ENCODE peak calls at places on chromosomes 16 and 17, in four cellular contexts. Y is uterus, P is MM.1S, E is Peyer's patch. J is an unnamed sample.

GRCh38 chr16:57374067-57374534 is 1.8 kb downstream of the CX3CL1 start:
- DNase-seq in Y (peak; percentile 60), P (no peak), E (no peak), J (no peak)

GRCh38 chr17:40378966-40379365 is 14.4 kb upstream of the GJD3 start:
- DNase-seq in Y (no peak), P (no peak), E (no peak), J (no peak)

GRCh38 chr16:81608515-81609209 is 164.1 kb downstream of the CMIP start:
- DNase-seq in Y (no peak), P (no peak), E (no peak), J (no peak)

GRCh38 chr16:14003119-14003570 is 68.0 kb upstream of the MRTFB start:
- DNase-seq in Y (peak; percentile 68), P (no peak), E (no peak), J (no peak)

GRCh38 chr17:80577876-80578275 is 33.2 kb downstream of the RPTOR start:
- DNase-seq in Y (no peak), P (no peak), E (no peak), J (no peak)

GRCh38 chr17:35130392-35130791 is 9.0 kb downstream of the FNDC8 start:
- DNase-seq in Y (no peak), P (no peak), E (no peak), J (no peak)

GRCh38 chr16:59527206-59527997 is 793.3 kb upstream of the GOT2 start:
- DNase-seq in Y (no peak), P (no peak), E (no peak), J (no peak)

GRCh38 chr16:27994686-27995085 is 68.8 kb downstream of the GSG1L start:
- DNase-seq in Y (no peak), P (no peak), E (no peak), J (no peak)

GRCh38 chr17:29615048-29615385 is 7.7 kb downstream of the CORO6 start:
- DNase-seq in Y (peak; percentile 37), P (no peak), E (no peak), J (no peak)

GRCh38 chr17:7932949-7933348 is 943 bp downstream of the CNTROB start:
- DNase-seq in Y (peak; percentile 45), P (no peak), E (peak; percentile 59), J (peak; percentile 23)

GRCh38 chr16:303760-304505 is 21.0 kb downstream of the PDIA2 start:
- DNase-seq in Y (no peak), P (no peak), E (no peak), J (no peak)

GRCh38 chr16:31476305-31477219 is 4.6 kb downstream of the TGFB1I1 start:
- DNase-seq in Y (no peak), P (peak; percentile 59), E (peak; percentile 97), J (peak; percentile 64)

GRCh38 chr17:41885733-41886132 is 20.5 kb upstream of the KLHL11 start:
- DNase-seq in Y (no peak), P (no peak), E (no peak), J (no peak)

GRCh38 chr17:39653662-39654331 is 11.4 kb upstream of the TCAP start:
- DNase-seq in Y (no peak), P (peak; percentile 52), E (peak; percentile 82), J (no peak)

GRCh38 chr17:68468334-68468733 is 11.0 kb upstream of the WIPI1 start:
- DNase-seq in Y (no peak), P (no peak), E (no peak), J (no peak)

GRCh38 chr17:36132421-36132831 is 28.8 kb downstream of the CCL4 start:
- DNase-seq in Y (no peak), P (no peak), E (no peak), J (no peak)

GRCh38 chr17:48037036-48037881 is at the start of gene COPZ2:
- DNase-seq in Y (peak; percentile 61), P (peak; percentile 49), E (no peak), J (peak; percentile 53)

GRCh38 chr16:89343501-89344291 is 126.2 kb downstream of the ZNF778 start:
- DNase-seq in Y (no peak), P (no peak), E (no peak), J (no peak)

GRCh38 chr17:67999291-67999911 is 3.1 kb upstream of the C17orf58 start:
- DNase-seq in Y (no peak), P (no peak), E (no peak), J (no peak)

GRCh38 chr16:67995423-67995822 is 3.9 kb downstream of the DPEP2 start:
- DNase-seq in Y (no peak), P (no peak), E (no peak), J (peak; percentile 50)

GRCh38 chr17:1683489-1683888 is 1.2 kb downstream of the PRPF8 start:
- DNase-seq in Y (no peak), P (no peak), E (no peak), J (no peak)

GRCh38 chr16:88315543-88316105 is 67.1 kb upstream of the ZNF469 start:
- DNase-seq in Y (peak; percentile 48), P (no peak), E (no peak), J (no peak)

GRCh38 chr16:16042076-16042475 is 92.7 kb downstream of the ABCC1 start:
- DNase-seq in Y (no peak), P (no peak), E (no peak), J (no peak)

GRCh38 chr17:63544467-63545301 is 5.6 kb upstream of the DCAF7 start:
- DNase-seq in Y (no peak), P (no peak), E (no peak), J (no peak)

GRCh38 chr16:57507414-57508083 is 21.3 kb upstream of the DOK4 start:
- DNase-seq in Y (no peak), P (no peak), E (no peak), J (no peak)

GRCh38 chr16:65936096-65936495 is 430.4 kb upstream of the CDH5 start:
- DNase-seq in Y (no peak), P (no peak), E (no peak), J (no peak)

DNA sequence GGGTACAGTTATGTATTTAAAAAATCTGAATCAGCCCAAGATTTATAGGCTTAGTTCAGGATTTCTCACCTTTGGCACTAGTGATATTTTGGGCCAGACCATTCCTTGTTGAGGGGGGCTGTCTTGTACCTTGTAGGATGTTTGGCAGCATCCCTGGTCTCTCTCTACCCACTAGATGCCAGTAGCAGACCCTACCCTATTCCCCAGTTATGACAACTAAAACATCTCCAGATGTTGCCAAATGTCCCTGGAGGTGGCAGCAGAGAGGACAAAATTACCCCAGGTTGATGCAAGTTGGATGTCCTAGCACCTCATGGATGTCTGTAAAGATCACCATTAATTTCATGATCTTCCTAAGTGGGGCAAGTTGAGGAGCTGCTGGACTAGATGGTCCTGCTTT is 45.8 kb downstream of the SYT17 start:
- DNase-seq in Y (no peak), P (no peak), E (no peak), J (no peak)
- TF ChIP-seq CTCF in Y (no peak), P (peak; percentile 19), E (no peak), J (no peak)

GRCh38 chr17:60322056-60322387 is 69.9 kb downstream of the USP32 start:
- DNase-seq in Y (no peak), P (no peak), E (no peak), J (no peak)
- TF ChIP-seq CTCF in Y (no peak), P (no peak), E (no peak), J (no peak)

DNA sequence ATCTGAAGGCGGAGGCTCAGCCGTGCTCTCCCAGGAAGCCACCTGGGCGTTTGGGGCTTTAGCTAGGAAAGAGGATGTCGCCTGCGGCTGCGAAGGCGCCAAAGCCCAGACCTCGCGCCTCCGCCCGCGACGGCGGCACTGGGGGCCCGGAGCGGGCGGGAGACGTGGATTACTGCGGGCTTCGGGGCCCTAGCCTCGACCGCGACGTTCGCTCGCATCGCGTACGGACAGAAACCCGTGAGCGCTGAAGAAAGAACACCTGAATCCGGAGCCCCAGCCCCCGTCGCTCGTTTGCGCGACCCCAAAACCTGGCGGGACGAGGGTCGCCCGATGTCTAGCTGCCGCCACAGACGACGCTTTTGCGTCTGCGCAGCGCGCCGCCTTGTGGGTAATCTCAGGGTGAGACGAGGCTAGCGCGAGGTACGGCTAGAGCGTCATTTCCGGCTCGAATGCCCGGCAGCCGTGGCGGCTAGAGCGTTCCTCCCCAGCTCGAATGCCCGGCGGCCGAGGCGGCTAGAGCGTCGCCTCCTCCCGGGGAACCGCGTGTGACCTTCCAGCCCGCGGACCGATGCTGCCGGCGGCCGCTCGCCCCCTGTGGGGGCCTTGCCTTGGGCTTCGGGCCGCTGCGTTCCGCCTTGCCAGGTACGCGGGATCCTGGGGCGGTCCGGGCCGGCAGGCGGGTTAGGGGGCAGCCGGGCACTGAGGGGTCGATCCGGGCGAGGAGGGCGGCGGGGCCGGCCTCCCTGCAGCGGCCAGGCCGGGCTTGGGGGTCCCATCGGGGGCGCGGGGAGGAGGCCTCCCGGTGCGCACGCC is at the start of gene MRPL12:
- DNase-seq in Y (peak; percentile 92), P (peak; percentile 97), E (peak; percentile 95), J (peak; percentile 84)
- TF ChIP-seq CTCF in Y (no peak), P (no peak), E (no peak), J (no peak)

GRCh38 chr17:49859991-49860953 is 12.4 kb upstream of the TAC4 start:
- DNase-seq in Y (no peak), P (no peak), E (no peak), J (no peak)
- TF ChIP-seq CTCF in Y (no peak), P (no peak), E (no peak), J (no peak)

DNA sequence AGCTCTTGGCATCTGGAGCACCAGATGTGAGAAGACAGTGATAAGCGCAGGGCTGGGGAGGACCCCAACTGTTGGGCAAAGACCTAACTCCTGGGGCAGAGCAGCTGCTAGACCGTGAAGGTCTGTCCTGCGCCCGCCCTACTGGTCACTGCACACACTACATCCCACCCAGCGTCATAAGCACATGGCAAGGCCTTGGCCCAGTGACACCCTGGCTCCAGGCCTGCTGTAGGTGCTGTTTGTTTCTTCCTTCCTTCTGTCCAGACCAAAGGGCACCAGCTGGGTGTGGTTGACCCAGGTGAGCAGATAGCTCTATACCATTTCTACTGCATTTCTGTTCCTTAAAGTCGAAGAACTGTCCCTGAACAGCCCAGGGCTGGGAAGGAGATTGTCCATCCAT is 6.4 kb downstream of the TRPV3 start:
- DNase-seq in Y (no peak), P (no peak), E (peak; percentile 75), J (no peak)
- TF ChIP-seq CTCF in Y (no peak), P (peak; percentile 3), E (no peak), J (no peak)